ENCODE peak calls at places on chromosomes 1 and 21, in seven cellular contexts. S, A, G, X, J, Q and H are unnamed samples.

GRCh38 chr1:81410919-81411318 is 389.8 kb upstream of the ADGRL2 start:
- DNase-seq in S (no peak), A (no peak), J (no peak), G (no peak), Q (no peak), X (no peak), H (no peak)

GRCh38 chr1:87450615-87451209 is 122.0 kb downstream of the LMO4 start:
- DNase-seq in A (no peak), J (no peak), G (no peak), X (no peak), S (no peak), Q (no peak), H (no peak)

GRCh38 chr1:94434339-94435092 is 16.3 kb downstream of the ABCD3 start:
- DNase-seq in G (no peak), X (no peak), A (no peak), S (no peak), J (no peak), Q (no peak), H (no peak)

GRCh38 chr1:225737179-225737578 is 40.4 kb upstream of the SRP9 start:
- DNase-seq in G (peak; percentile 37), A (no peak), J (no peak), S (no peak), Q (no peak), X (no peak), H (no peak)

GRCh38 chr1:201739492-201740085 is 89.4 kb upstream of the IPO9 start:
- DNase-seq in A (peak; percentile 42), S (peak; percentile 73), J (peak; percentile 62), X (peak; percentile 75), Q (no peak), G (no peak), H (peak; percentile 79)

GRCh38 chr1:178940022-178940765 is 69.3 kb upstream of the ANGPTL1 start:
- DNase-seq in G (no peak), Q (no peak), A (no peak), S (no peak), J (no peak), X (no peak), H (peak; percentile 53)

GRCh38 chr1:62784509-62785365 is 805 bp downstream of the ATG4C start:
- DNase-seq in S (no peak), A (no peak), J (no peak), G (no peak), X (no peak), Q (no peak), H (no peak)

GRCh38 chr1:28139033-28139712 is 37.3 kb downstream of the PTAFR start:
- DNase-seq in G (no peak), S (peak; percentile 34), X (no peak), A (no peak), J (no peak), Q (no peak), H (no peak)

GRCh38 chr1:113943028-113943811 is 14.1 kb downstream of the HIPK1 start:
- DNase-seq in A (no peak), X (no peak), Q (no peak), G (no peak), J (no peak), S (no peak), H (no peak)

GRCh38 chr1:50454911-50455310 is 31.7 kb upstream of the DMRTA2 start:
- DNase-seq in S (no peak), X (no peak), J (no peak), Q (no peak), A (no peak), G (no peak), H (no peak)

GRCh38 chr21:41631564-41632461 is 123.9 kb upstream of the TMPRSS2 start:
- DNase-seq in G (no peak), J (no peak), S (no peak), A (no peak), X (no peak), Q (peak; percentile 32), H (no peak)

GRCh38 chr1:62417351-62417999 is 19.4 kb upstream of the USP1 start:
- DNase-seq in G (no peak), Q (peak; percentile 14), A (no peak), X (no peak), J (no peak), S (no peak), H (no peak)

GRCh38 chr21:26007911-26008579 is 162.5 kb downstream of the APP start:
- DNase-seq in G (no peak), Q (peak; percentile 45), X (no peak), J (no peak), A (no peak), S (no peak), H (no peak)

GRCh38 chr21:37522641-37523295 is 156.2 kb downstream of the DYRK1A start:
- DNase-seq in G (no peak), J (no peak), A (no peak), S (no peak), Q (no peak), X (no peak), H (no peak)

GRCh38 chr1:45134468-45134873 is 71.9 kb downstream of the ZSWIM5 start:
- DNase-seq in X (no peak), A (no peak), Q (no peak), G (no peak), J (no peak), S (no peak), H (no peak)

GRCh38 chr1:212498243-212498642 is 65.5 kb downstream of the NENF start:
- DNase-seq in Q (no peak), X (no peak), A (no peak), J (no peak), S (no peak), G (no peak), H (no peak)

GRCh38 chr1:244992833-244993232 is 128.5 kb upstream of the HNRNPU start:
- DNase-seq in X (no peak), J (no peak), S (no peak), G (no peak), A (no peak), Q (no peak), H (no peak)

GRCh38 chr1:100624886-100625430 is 87.0 kb downstream of the GPR88 start:
- DNase-seq in X (no peak), A (no peak), G (no peak), S (no peak), J (no peak), Q (no peak), H (no peak)

GRCh38 chr1:184457500-184457899 is 70.7 kb downstream of the C1orf21 start:
- DNase-seq in X (no peak), J (no peak), A (no peak), G (no peak), Q (no peak), S (no peak), H (no peak)

GRCh38 chr1:24862775-24863483 is 67.1 kb downstream of the RUNX3 start:
- DNase-seq in Q (no peak), S (no peak), A (no peak), X (no peak), G (no peak), J (no peak), H (no peak)

GRCh38 chr21:15066231-15066577 is 1.4 kb upstream of the NRIP1 start:
- DNase-seq in J (no peak), A (no peak), G (no peak), X (no peak), Q (no peak), S (no peak), H (no peak)

GRCh38 chr1:116886532-116886931 is 23.2 kb upstream of the PTGFRN start:
- DNase-seq in S (no peak), G (no peak), Q (no peak), J (no peak), X (no peak), A (no peak), H (no peak)